ENCODE peak calls at places on chromosome 4, in six cellular contexts. One of them, this sample, is unnamed. For H3K27me3, the result is how much of the 10 kb centered on the place peaks cover.

GRCh38 chr4:8164687-8165086 is 6.1 kb upstream of the ABLIM2 start:
- DNase-seq in lower lobe of right lung: no peak
- DNase-seq in effector memory CD4-positive, alpha-beta T cell: no peak
- DNase-seq in K562: no peak
- DNase-seq in psoas muscle: no peak
- DNase-seq in WERI-Rb-1: no peak
- DNase-seq in this sample: no peak

GRCh38 chr4:155667538-155668511 is 1.2 kb downstream of the GUCY1A1 start:
- DNase-seq in WERI-Rb-1: peak
- DNase-seq in effector memory CD4-positive, alpha-beta T cell: no peak
- DNase-seq in lower lobe of right lung: peak
- DNase-seq in psoas muscle: peak
- DNase-seq in K562: no peak
- DNase-seq in this sample: peak

GRCh38 chr4:83009529-83009928 is 1.1 kb downstream of the LIN54 start:
- DNase-seq in lower lobe of right lung: no peak
- DNase-seq in psoas muscle: no peak
- DNase-seq in K562: no peak
- DNase-seq in WERI-Rb-1: no peak
- DNase-seq in effector memory CD4-positive, alpha-beta T cell: no peak
- DNase-seq in this sample: no peak

GRCh38 chr4:182212211-182212761 is 30.9 kb upstream of the TENM3 start:
- DNase-seq in lower lobe of right lung: peak
- DNase-seq in psoas muscle: no peak
- DNase-seq in effector memory CD4-positive, alpha-beta T cell: no peak
- DNase-seq in K562: no peak
- DNase-seq in WERI-Rb-1: peak
- DNase-seq in this sample: peak

GRCh38 chr4:80201326-80202151 is 4.2 kb downstream of the PRDM8 start:
- DNase-seq in psoas muscle: no peak
- DNase-seq in effector memory CD4-positive, alpha-beta T cell: peak
- DNase-seq in WERI-Rb-1: no peak
- DNase-seq in lower lobe of right lung: peak
- DNase-seq in K562: no peak
- DNase-seq in this sample: no peak

GRCh38 chr4:111991797-111992196 is 153.5 kb upstream of the FAM241A start:
- DNase-seq in psoas muscle: no peak
- DNase-seq in effector memory CD4-positive, alpha-beta T cell: no peak
- DNase-seq in WERI-Rb-1: peak
- DNase-seq in K562: no peak
- DNase-seq in lower lobe of right lung: no peak
- DNase-seq in this sample: no peak

GRCh38 chr4:45989775-45990174 is 134.1 kb downstream of the GABRG1 start:
- DNase-seq in lower lobe of right lung: no peak
- DNase-seq in effector memory CD4-positive, alpha-beta T cell: no peak
- DNase-seq in psoas muscle: no peak
- DNase-seq in K562: no peak
- DNase-seq in WERI-Rb-1: no peak
- DNase-seq in this sample: no peak

GRCh38 chr4:2266181-2266580 is 4.3 kb upstream of the MXD4 start:
- DNase-seq in psoas muscle: peak
- DNase-seq in WERI-Rb-1: no peak
- DNase-seq in effector memory CD4-positive, alpha-beta T cell: no peak
- DNase-seq in K562: no peak
- DNase-seq in lower lobe of right lung: no peak
- DNase-seq in this sample: peak

GRCh38 chr4:25813705-25814104 is 49.1 kb downstream of the SEL1L3 start:
- DNase-seq in psoas muscle: no peak
- DNase-seq in effector memory CD4-positive, alpha-beta T cell: no peak
- DNase-seq in WERI-Rb-1: no peak
- DNase-seq in lower lobe of right lung: no peak
- DNase-seq in K562: no peak
- DNase-seq in this sample: no peak

GRCh38 chr4:152462047-152462446 is 73.8 kb downstream of the FBXW7 start:
- DNase-seq in psoas muscle: no peak
- DNase-seq in lower lobe of right lung: no peak
- DNase-seq in effector memory CD4-positive, alpha-beta T cell: no peak
- DNase-seq in K562: no peak
- DNase-seq in WERI-Rb-1: no peak
- DNase-seq in this sample: no peak

GRCh38 chr4:168562021-168562691 is 65.3 kb downstream of the PALLD start:
- DNase-seq in K562: no peak
- DNase-seq in WERI-Rb-1: no peak
- DNase-seq in psoas muscle: no peak
- DNase-seq in lower lobe of right lung: no peak
- DNase-seq in effector memory CD4-positive, alpha-beta T cell: no peak
- DNase-seq in this sample: no peak

GRCh38 chr4:139083533-139084424 is 68.2 kb downstream of the NOCT start:
- DNase-seq in lower lobe of right lung: peak
- DNase-seq in K562: peak
- DNase-seq in psoas muscle: peak
- DNase-seq in effector memory CD4-positive, alpha-beta T cell: peak
- DNase-seq in WERI-Rb-1: peak
- DNase-seq in this sample: peak

GRCh38 chr4:155666701-155667537 is at the start of gene GUCY1A1:
- DNase-seq in WERI-Rb-1: peak
- DNase-seq in lower lobe of right lung: peak
- DNase-seq in effector memory CD4-positive, alpha-beta T cell: no peak
- DNase-seq in K562: no peak
- DNase-seq in psoas muscle: peak
- DNase-seq in this sample: peak

GRCh38 chr4:153637201-153637600 is 46.9 kb upstream of the TLR2 start:
- DNase-seq in K562: no peak
- DNase-seq in psoas muscle: no peak
- DNase-seq in lower lobe of right lung: no peak
- DNase-seq in WERI-Rb-1: no peak
- DNase-seq in effector memory CD4-positive, alpha-beta T cell: no peak
- DNase-seq in this sample: no peak

GRCh38 chr4:153345011-153345981 is 808 bp downstream of the MND1 start:
- DNase-seq in lower lobe of right lung: peak
- DNase-seq in K562: peak
- DNase-seq in psoas muscle: peak
- DNase-seq in effector memory CD4-positive, alpha-beta T cell: peak
- DNase-seq in WERI-Rb-1: peak
- DNase-seq in this sample: peak

GRCh38 chr4:11650801-11651596 is 222.3 kb upstream of the HS3ST1 start:
- DNase-seq in effector memory CD4-positive, alpha-beta T cell: no peak
- DNase-seq in psoas muscle: no peak
- DNase-seq in lower lobe of right lung: no peak
- DNase-seq in WERI-Rb-1: no peak
- DNase-seq in K562: no peak
- DNase-seq in this sample: no peak

GRCh38 chr4:57303012-57303751 is 193.0 kb upstream of the IGFBP7 start:
- DNase-seq in psoas muscle: no peak
- DNase-seq in effector memory CD4-positive, alpha-beta T cell: no peak
- DNase-seq in lower lobe of right lung: no peak
- DNase-seq in WERI-Rb-1: peak
- DNase-seq in K562: no peak
- DNase-seq in this sample: no peak

GRCh38 chr4:142846729-142847606 is 867 bp upstream of the INPP4B start:
- DNase-seq in K562: no peak
- DNase-seq in WERI-Rb-1: peak
- DNase-seq in lower lobe of right lung: no peak
- DNase-seq in psoas muscle: peak
- DNase-seq in effector memory CD4-positive, alpha-beta T cell: peak
- DNase-seq in this sample: no peak

GRCh38 chr4:40553995-40554394 is 75.7 kb downstream of the RBM47 start:
- DNase-seq in effector memory CD4-positive, alpha-beta T cell: no peak
- DNase-seq in WERI-Rb-1: no peak
- DNase-seq in K562: no peak
- DNase-seq in lower lobe of right lung: no peak
- DNase-seq in psoas muscle: no peak
- DNase-seq in this sample: no peak

GRCh38 chr4:158850800-158851644 is 82.2 kb downstream of the FNIP2 start:
- DNase-seq in psoas muscle: no peak
- DNase-seq in K562: peak
- DNase-seq in effector memory CD4-positive, alpha-beta T cell: no peak
- DNase-seq in WERI-Rb-1: no peak
- DNase-seq in lower lobe of right lung: no peak
- DNase-seq in this sample: no peak

GRCh38 chr4:4642201-4643025 is 100.6 kb upstream of the STX18 start:
- DNase-seq in K562: no peak
- DNase-seq in lower lobe of right lung: no peak
- DNase-seq in effector memory CD4-positive, alpha-beta T cell: no peak
- DNase-seq in WERI-Rb-1: no peak
- DNase-seq in psoas muscle: no peak
- DNase-seq in this sample: no peak
- H3K4me3 ChIP-seq in K562: no peak
- H3K4me3 ChIP-seq in lower lobe of right lung: no peak
- H3K4me3 ChIP-seq in effector memory CD4-positive, alpha-beta T cell: no peak
- H3K4me3 ChIP-seq in WERI-Rb-1: no peak
- H3K4me3 ChIP-seq in psoas muscle: no peak
- H3K4me3 ChIP-seq in this sample: no peak

DNA sequence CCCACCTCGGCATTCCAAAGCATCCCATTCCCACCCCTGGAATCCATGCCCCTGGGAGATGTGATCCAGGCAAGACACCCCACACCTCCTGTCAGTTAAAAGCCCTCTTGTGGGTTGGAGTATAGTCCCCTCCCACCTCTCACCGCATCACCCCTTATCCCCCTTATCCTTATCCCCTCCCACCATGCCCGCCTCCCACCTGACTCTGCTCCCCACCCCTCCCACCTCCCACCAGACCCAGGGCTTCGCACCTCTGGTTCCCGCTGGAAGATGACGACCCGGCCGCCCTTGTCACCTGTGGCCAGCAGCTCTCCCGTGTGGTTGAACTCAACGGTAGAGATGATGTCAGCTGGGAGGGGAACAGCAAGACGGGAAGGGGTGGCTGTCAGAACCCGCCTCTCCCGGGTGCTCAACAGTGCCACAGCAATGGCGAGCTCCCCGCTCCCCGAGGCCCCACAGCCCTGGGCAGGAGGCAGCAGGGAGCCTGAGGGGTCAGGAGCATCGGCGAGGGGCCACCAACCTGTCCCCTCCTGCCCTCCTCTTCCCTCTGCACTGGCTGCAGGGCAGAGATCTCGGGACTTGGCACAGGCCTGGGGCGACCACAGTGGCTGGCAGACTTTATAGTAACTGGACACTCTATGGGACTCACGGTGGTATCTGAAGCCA is 91.5 kb downstream of the PPP2R2C start:
- DNase-seq in effector memory CD4-positive, alpha-beta T cell: no peak
- DNase-seq in WERI-Rb-1: no peak
- DNase-seq in psoas muscle: peak
- DNase-seq in lower lobe of right lung: peak
- DNase-seq in K562: no peak
- DNase-seq in this sample: no peak
- H3K27me3 ChIP-seq in effector memory CD4-positive, alpha-beta T cell: under half
- H3K27me3 ChIP-seq in WERI-Rb-1: under half
- H3K27me3 ChIP-seq in psoas muscle: under half
- H3K27me3 ChIP-seq in lower lobe of right lung: under half
- H3K27me3 ChIP-seq in K562: under half
- H3K27me3 ChIP-seq in this sample: under half

GRCh38 chr4:20984011-20984836 is 284.0 kb downstream of the PACRGL start:
- DNase-seq in WERI-Rb-1: peak
- DNase-seq in K562: no peak
- DNase-seq in psoas muscle: peak
- DNase-seq in effector memory CD4-positive, alpha-beta T cell: no peak
- DNase-seq in lower lobe of right lung: no peak
- DNase-seq in this sample: peak
- H3K4me3 ChIP-seq in WERI-Rb-1: no peak
- H3K4me3 ChIP-seq in K562: no peak
- H3K4me3 ChIP-seq in psoas muscle: no peak
- H3K4me3 ChIP-seq in effector memory CD4-positive, alpha-beta T cell: peak
- H3K4me3 ChIP-seq in lower lobe of right lung: no peak
- H3K4me3 ChIP-seq in this sample: no peak

DNA sequence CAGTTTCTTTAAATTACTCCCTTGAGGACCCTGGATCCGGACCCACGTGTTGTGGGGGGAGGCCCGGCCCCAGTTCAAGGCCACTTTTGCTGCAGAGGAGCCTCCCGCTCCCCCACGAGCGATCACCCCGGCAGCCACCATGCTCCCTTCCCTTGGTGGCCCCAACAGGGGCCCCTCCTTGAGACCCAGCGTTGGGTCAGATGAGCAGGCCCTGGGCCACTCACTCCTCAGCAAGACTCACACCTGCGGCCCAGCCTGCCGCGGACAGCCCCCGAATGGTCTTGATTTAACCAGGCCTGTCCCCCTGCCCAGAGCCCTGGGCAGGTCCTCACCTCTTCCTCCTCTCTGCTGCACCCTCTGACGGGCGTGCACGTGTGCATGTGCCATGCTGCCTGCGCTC is 4.3 kb downstream of the CPLX1 start:
- DNase-seq in lower lobe of right lung: no peak
- DNase-seq in WERI-Rb-1: no peak
- DNase-seq in psoas muscle: peak
- DNase-seq in effector memory CD4-positive, alpha-beta T cell: no peak
- DNase-seq in K562: no peak
- DNase-seq in this sample: peak
- H3K27me3 ChIP-seq in lower lobe of right lung: half or more
- H3K27me3 ChIP-seq in WERI-Rb-1: under half
- H3K27me3 ChIP-seq in psoas muscle: half or more
- H3K27me3 ChIP-seq in effector memory CD4-positive, alpha-beta T cell: under half
- H3K27me3 ChIP-seq in K562: under half
- H3K27me3 ChIP-seq in this sample: half or more

GRCh38 chr4:121200795-121201472 is 36.8 kb upstream of the TNIP3 start:
- DNase-seq in lower lobe of right lung: no peak
- DNase-seq in K562: no peak
- DNase-seq in psoas muscle: no peak
- DNase-seq in effector memory CD4-positive, alpha-beta T cell: no peak
- DNase-seq in WERI-Rb-1: no peak
- DNase-seq in this sample: no peak
- H3K4me3 ChIP-seq in lower lobe of right lung: no peak
- H3K4me3 ChIP-seq in K562: no peak
- H3K4me3 ChIP-seq in psoas muscle: no peak
- H3K4me3 ChIP-seq in effector memory CD4-positive, alpha-beta T cell: no peak
- H3K4me3 ChIP-seq in WERI-Rb-1: no peak
- H3K4me3 ChIP-seq in this sample: no peak